ENCODE peak calls at places on chromosomes 11 and 22, in four cellular contexts. L is colonic mucosa, T is HCT116, U is Peyer's patch. E is an unnamed sample.

GRCh38 chr11:128582496-128583366 is 4.6 kb downstream of the ETS1 start:
- DNase-seq in L (no peak), T (no peak), U (no peak), E (peak; percentile 91)

GRCh38 chr11:38297670-38298069 is 1699.6 kb upstream of the RAG2 start:
- DNase-seq in L (no peak), T (no peak), U (no peak), E (no peak)

GRCh38 chr11:746289-747175 is 732 bp upstream of the TALDO1 start:
- DNase-seq in L (peak; percentile 39), T (no peak), U (no peak), E (peak; percentile 60)

GRCh38 chr22:36330655-36331305 is 57.0 kb downstream of the MYH9 start:
- DNase-seq in L (peak; percentile 41), T (no peak), U (no peak), E (peak; percentile 84)

GRCh38 chr11:120977470-120977869 is 46.4 kb upstream of the TBCEL start:
- DNase-seq in L (no peak), T (no peak), U (no peak), E (no peak)

GRCh38 chr22:46377566-46378498 is 42.3 kb downstream of the TRMU start:
- DNase-seq in L (peak; percentile 81), T (peak; percentile 66), U (peak; percentile 89), E (no peak)

GRCh38 chr11:61820174-61820573 is 3.4 kb upstream of the FADS1 start:
- DNase-seq in L (no peak), T (no peak), U (no peak), E (peak; percentile 96)

GRCh38 chr11:32426192-32426591 is 9.1 kb downstream of the WT1 start:
- DNase-seq in L (no peak), T (no peak), U (no peak), E (peak; percentile 64)

GRCh38 chr11:113412675-113413074 is 25.1 kb downstream of the ANKK1 start:
- DNase-seq in L (no peak), T (no peak), U (no peak), E (peak; percentile 50)

GRCh38 chr11:112388496-112388895 is 127.8 kb upstream of the PLET1 start:
- DNase-seq in L (no peak), T (no peak), U (no peak), E (no peak)

GRCh38 chr22:50308597-50308935 is 1.1 kb upstream of the PLXNB2 start:
- DNase-seq in L (peak; percentile 72), T (no peak), U (peak; percentile 80), E (peak; percentile 95)

GRCh38 chr11:37948258-37948657 is 1350.2 kb upstream of the RAG2 start:
- DNase-seq in L (no peak), T (no peak), U (no peak), E (no peak)

GRCh38 chr11:38824573-38824972 is 2226.5 kb upstream of the RAG2 start:
- DNase-seq in L (no peak), T (no peak), U (no peak), E (no peak)

GRCh38 chr11:126175261-126175885 is 36.1 kb downstream of the RPUSD4 start:
- DNase-seq in L (no peak), T (no peak), U (no peak), E (no peak)

GRCh38 chr11:27757953-27758352 is 57.7 kb upstream of the BDNF start:
- DNase-seq in L (no peak), T (no peak), U (no peak), E (peak; percentile 86)

GRCh38 chr11:120613264-120614226 is 102.0 kb downstream of the GRIK4 start:
- DNase-seq in L (no peak), T (no peak), U (no peak), E (no peak)

DNA sequence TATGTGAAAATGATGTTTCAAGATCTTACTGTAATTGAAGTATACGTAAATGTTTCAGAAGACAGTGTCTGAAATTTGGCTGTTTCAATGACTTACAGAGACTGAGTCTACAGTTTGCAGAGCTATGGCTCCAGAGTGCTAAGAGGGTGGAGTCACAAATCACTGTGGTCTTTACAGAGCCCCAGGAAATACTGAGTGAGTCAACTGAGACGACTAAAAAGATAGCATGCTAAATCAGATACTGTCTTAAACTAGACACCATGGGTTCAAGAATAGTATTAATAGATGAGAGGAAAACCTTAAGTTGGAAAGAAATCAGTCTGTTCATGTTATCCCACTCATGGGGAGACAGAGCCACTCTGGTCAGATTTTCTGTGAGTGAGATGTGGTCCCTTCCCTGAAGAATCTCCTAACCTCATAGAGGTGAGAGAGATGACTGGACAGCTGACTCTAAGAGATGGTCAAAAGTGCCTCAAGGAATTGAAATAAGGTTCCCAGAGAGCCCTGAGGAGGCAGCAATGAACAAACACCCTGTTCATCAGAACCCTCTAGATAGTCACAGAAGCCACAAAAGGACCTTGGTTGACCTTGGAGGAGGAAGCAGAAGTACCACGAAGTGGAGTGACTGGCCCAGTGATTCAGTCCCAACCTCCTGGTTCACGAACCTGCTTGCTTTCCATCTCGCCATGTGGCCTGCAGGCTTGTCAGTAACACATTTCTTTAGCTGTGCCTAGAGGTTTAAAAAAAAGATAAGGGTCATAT is 30.2 kb downstream of the C11orf91 start:
- DNase-seq in L (no peak), T (no peak), U (no peak), E (peak; percentile 90)
- TF ChIP-seq CTCF in L (no peak), T (no peak), U (no peak), E (no peak)

DNA sequence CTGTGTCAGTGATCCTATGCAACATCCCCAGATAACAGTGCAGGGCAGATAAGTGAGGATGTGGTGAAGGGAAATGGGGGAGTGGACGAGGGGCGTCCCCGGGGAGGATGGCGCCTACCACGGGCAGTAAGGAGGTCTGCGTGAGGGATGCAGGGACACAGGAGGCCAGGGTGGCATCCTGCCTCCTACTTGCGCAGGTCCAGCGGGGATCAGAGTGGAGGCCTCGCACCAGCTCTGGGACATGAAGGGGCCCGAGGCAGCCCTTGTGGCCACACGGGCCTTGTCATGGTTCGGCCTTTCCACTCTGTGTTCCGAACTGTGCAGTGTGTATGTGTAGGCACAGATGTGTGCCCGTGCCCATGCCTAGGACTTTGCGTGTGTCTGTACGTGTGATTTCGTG is 1227.5 kb downstream of the BRD1 start:
- DNase-seq in L (no peak), T (no peak), U (no peak), E (no peak)
- H3K9me3 ChIP-seq in L (no peaks in the 10 kb centered on the region), T (peaks cover 3% of the 10 kb centered on the region), U (peaks cover 2% of the 10 kb centered on the region), E (peaks cover 5% of the 10 kb centered on the region)

DNA sequence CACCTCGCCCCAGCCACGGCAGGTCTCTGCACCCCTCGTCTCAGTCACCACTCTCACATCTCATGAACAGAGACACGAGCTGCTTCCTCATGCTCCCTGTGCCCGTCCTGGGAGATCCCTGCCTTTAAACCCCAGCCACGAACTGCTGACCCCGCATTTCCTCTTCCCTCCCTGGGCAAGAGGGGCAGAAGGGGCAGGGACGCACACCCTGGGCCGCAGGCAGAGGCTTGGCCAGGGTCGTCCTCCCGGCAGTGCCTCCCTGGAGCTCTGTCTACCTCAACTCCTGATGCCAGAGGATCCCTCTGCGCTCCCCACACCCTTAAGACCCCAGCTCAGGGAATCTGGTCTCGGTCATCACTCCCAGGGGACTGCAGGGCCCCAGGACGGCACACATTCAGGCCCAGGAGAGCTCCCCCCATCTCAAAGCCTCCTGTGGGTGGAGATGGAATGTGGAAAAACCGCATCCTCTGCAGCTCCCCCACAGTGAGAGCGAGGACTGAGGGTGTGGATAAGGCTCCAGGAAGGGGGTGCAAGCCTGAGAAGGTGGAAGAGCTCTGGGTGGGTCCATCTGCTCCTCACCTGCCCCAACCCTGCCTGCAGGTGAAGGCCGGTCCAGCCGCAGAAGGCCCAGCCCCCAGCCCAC is 1.2 kb downstream of the BID start:
- DNase-seq in L (no peak), T (no peak), U (no peak), E (peak; percentile 97)
- TF ChIP-seq CTCF in L (no peak), T (no peak), U (no peak), E (no peak)

DNA sequence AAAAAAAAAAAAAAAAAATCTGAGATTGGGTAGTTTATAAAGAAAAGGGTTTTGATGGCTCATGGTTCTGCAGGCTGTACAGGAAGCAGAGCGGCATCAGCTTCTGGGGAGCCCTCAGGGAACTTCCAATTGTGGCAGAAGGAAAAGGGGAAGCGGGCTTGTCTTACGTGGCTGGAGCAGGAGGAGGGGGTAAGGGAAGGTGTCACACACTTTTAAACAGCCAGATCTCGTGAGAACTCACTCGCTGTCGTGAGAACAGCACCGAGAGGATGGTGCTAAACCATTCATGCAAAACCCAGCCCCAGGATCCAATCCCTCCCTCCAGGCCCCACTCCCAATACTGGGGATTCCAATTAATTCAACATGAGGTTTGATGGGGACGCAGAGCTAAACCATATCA is 806.2 kb downstream of the TBC1D22A start:
- DNase-seq in L (no peak), T (no peak), U (no peak), E (no peak)
- H3K9me3 ChIP-seq in L (no peaks in the 10 kb centered on the region), T (no peaks in the 10 kb centered on the region), U (no peaks in the 10 kb centered on the region), E (peaks cover 4% of the 10 kb centered on the region)

GRCh38 chr11:6473481-6474422 is at the start of gene TRIM3:
- DNase-seq in L (peak; percentile 96), T (peak; percentile 60), U (peak; percentile 97), E (peak; percentile 99)
- TF ChIP-seq CTCF in L (no peak), T (no peak), U (peak; percentile 21), E (peak; percentile 38)

GRCh38 chr11:110173775-110174644 is 80.8 kb downstream of the ZC3H12C start:
- DNase-seq in L (peak; percentile 68), T (peak; percentile 54), U (peak; percentile 82), E (peak; percentile 87)
- H3K9me3 ChIP-seq in L (no peaks in the 10 kb centered on the region), T (no peaks in the 10 kb centered on the region), U (no peaks in the 10 kb centered on the region), E (no peaks in the 10 kb centered on the region)

DNA sequence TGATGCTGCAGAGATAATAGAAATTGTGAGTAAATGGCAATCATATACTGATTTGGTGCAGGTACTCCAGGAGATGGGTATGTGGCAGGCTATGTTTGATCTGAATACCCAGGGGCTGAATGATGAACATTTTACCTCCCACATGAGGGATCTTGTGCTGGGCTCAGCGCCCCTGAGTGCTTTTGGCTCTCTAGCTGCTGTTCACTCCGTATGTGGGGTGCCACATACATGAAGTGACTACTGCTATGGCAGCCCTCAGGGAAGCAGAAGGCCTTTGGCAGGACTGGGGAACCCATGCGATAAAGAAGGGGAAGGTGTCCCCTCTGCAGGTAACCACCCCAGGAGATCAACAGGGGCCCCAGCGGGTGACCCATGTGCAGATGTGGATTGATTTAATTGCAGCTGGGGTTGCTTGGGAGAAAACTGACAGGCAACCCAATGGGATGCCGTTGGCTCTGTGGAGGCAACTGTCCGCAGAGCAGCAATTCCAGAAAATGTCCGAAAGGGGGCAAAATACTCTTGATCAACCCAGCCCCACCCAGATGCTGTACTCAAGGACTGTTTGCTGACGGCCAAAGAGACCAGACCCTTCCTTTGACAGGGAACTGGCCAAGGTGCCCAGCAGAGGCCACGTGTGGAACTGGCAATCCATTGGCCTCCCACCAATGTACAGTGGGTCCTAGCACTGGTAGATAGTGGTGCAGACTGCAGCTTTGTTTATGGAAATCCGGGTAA is 29.5 kb upstream of the KCNA4 start:
- DNase-seq in L (no peak), T (no peak), U (no peak), E (peak; percentile 77)
- TF ChIP-seq CTCF in L (no peak), T (no peak), U (no peak), E (no peak)

DNA sequence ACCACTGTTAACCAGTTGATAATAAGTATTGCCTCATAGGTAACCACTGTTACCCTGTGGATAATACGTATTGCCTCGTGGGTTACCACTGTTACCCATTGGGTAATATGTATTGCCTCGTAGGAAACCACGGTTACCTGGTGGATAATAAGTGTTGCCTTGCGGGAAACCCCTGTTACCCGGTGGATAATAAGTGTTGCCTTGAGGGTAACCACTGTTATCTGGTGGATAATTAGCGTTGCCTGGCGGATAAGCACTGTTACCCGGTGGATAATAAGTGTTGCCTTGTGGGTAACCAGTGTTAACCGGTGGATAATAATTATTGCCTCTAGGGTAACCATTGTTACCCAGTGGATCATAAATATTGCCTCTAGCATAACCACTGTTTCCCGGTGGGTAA is 27.3 kb upstream of the NXPE4 start:
- DNase-seq in L (peak; percentile 16), T (no peak), U (no peak), E (no peak)
- H3K9me3 ChIP-seq in L (no peaks in the 10 kb centered on the region), T (peaks cover 33% of the 10 kb centered on the region), U (no peaks in the 10 kb centered on the region), E (no peaks in the 10 kb centered on the region)

E was measured in osteoblast.